ENCODE peak calls at places on chromosome 12, in six cellular contexts. One of them, this sample, is unnamed.

GRCh38 chr12:7131502-7131866 is 1.3 kb downstream of the CLSTN3 start:
- DNase-seq in retinal pigment epithelial cell: no peak
- DNase-seq in left lung: no peak
- DNase-seq in HFFc6: no peak
- DNase-seq in GM23338: peak
- DNase-seq in Peyer's patch: no peak
- DNase-seq in this sample: no peak

GRCh38 chr12:66623455-66623854 is 55.4 kb downstream of the GRIP1 start:
- DNase-seq in GM23338: no peak
- DNase-seq in retinal pigment epithelial cell: no peak
- DNase-seq in Peyer's patch: no peak
- DNase-seq in HFFc6: no peak
- DNase-seq in left lung: no peak
- DNase-seq in this sample: no peak

GRCh38 chr12:121786441-121786825 is 7.1 kb downstream of the RHOF start:
- DNase-seq in Peyer's patch: peak
- DNase-seq in GM23338: no peak
- DNase-seq in left lung: peak
- DNase-seq in retinal pigment epithelial cell: no peak
- DNase-seq in HFFc6: peak
- DNase-seq in this sample: no peak

GRCh38 chr12:6423267-6424007 is 21.3 kb upstream of the CD27 start:
- DNase-seq in GM23338: peak
- DNase-seq in Peyer's patch: peak
- DNase-seq in retinal pigment epithelial cell: peak
- DNase-seq in HFFc6: peak
- DNase-seq in left lung: peak
- DNase-seq in this sample: no peak

GRCh38 chr12:103645202-103645601 is 58.1 kb downstream of the STAB2 start:
- DNase-seq in Peyer's patch: no peak
- DNase-seq in retinal pigment epithelial cell: no peak
- DNase-seq in HFFc6: peak
- DNase-seq in left lung: no peak
- DNase-seq in GM23338: no peak
- DNase-seq in this sample: no peak

GRCh38 chr12:100987552-100988277 is 193.1 kb downstream of the ANO4 start:
- DNase-seq in retinal pigment epithelial cell: peak
- DNase-seq in left lung: no peak
- DNase-seq in HFFc6: peak
- DNase-seq in Peyer's patch: no peak
- DNase-seq in GM23338: peak
- DNase-seq in this sample: no peak

GRCh38 chr12:93970892-93971688 is 177.3 kb upstream of the PLXNC1 start:
- DNase-seq in Peyer's patch: no peak
- DNase-seq in retinal pigment epithelial cell: no peak
- DNase-seq in HFFc6: peak
- DNase-seq in left lung: no peak
- DNase-seq in GM23338: no peak
- DNase-seq in this sample: no peak

GRCh38 chr12:70724444-70724843 is 87.2 kb upstream of the PTPRB start:
- DNase-seq in Peyer's patch: no peak
- DNase-seq in retinal pigment epithelial cell: no peak
- DNase-seq in GM23338: peak
- DNase-seq in HFFc6: peak
- DNase-seq in left lung: no peak
- DNase-seq in this sample: no peak

GRCh38 chr12:24838531-24838950 is 110.4 kb downstream of the BCAT1 start:
- DNase-seq in retinal pigment epithelial cell: no peak
- DNase-seq in HFFc6: peak
- DNase-seq in GM23338: no peak
- DNase-seq in left lung: no peak
- DNase-seq in Peyer's patch: no peak
- DNase-seq in this sample: no peak

GRCh38 chr12:24573621-24574020 is 375.3 kb downstream of the BCAT1 start:
- DNase-seq in HFFc6: no peak
- DNase-seq in Peyer's patch: no peak
- DNase-seq in GM23338: no peak
- DNase-seq in retinal pigment epithelial cell: no peak
- DNase-seq in left lung: no peak
- DNase-seq in this sample: no peak

GRCh38 chr12:54386781-54387467 is 2.4 kb upstream of the ZNF385A start:
- DNase-seq in GM23338: no peak
- DNase-seq in HFFc6: no peak
- DNase-seq in retinal pigment epithelial cell: no peak
- DNase-seq in Peyer's patch: no peak
- DNase-seq in left lung: no peak
- DNase-seq in this sample: no peak

GRCh38 chr12:51430196-51430895 is 5.7 kb downstream of the SLC4A8 start:
- DNase-seq in Peyer's patch: no peak
- DNase-seq in left lung: no peak
- DNase-seq in GM23338: no peak
- DNase-seq in retinal pigment epithelial cell: no peak
- DNase-seq in HFFc6: no peak
- DNase-seq in this sample: no peak

GRCh38 chr12:42916143-42916542 is 326.6 kb upstream of the PRICKLE1 start:
- DNase-seq in left lung: no peak
- DNase-seq in retinal pigment epithelial cell: no peak
- DNase-seq in GM23338: no peak
- DNase-seq in Peyer's patch: no peak
- DNase-seq in HFFc6: no peak
- DNase-seq in this sample: no peak

GRCh38 chr12:84046869-84047268 is 865.7 kb downstream of the SLC6A15 start:
- DNase-seq in left lung: no peak
- DNase-seq in HFFc6: peak
- DNase-seq in GM23338: no peak
- DNase-seq in retinal pigment epithelial cell: no peak
- DNase-seq in Peyer's patch: no peak
- DNase-seq in this sample: no peak

GRCh38 chr12:47190271-47190750 is 110.6 kb upstream of the AMIGO2 start:
- DNase-seq in GM23338: no peak
- DNase-seq in Peyer's patch: no peak
- DNase-seq in HFFc6: peak
- DNase-seq in retinal pigment epithelial cell: peak
- DNase-seq in left lung: no peak
- DNase-seq in this sample: no peak

GRCh38 chr12:6254491-6254890 is 54.3 kb downstream of the CD9 start:
- DNase-seq in Peyer's patch: peak
- DNase-seq in GM23338: no peak
- DNase-seq in retinal pigment epithelial cell: no peak
- DNase-seq in HFFc6: no peak
- DNase-seq in left lung: no peak
- DNase-seq in this sample: no peak

GRCh38 chr12:22467190-22467589 is 77.2 kb downstream of the C2CD5 start:
- DNase-seq in Peyer's patch: no peak
- DNase-seq in retinal pigment epithelial cell: no peak
- DNase-seq in left lung: no peak
- DNase-seq in GM23338: no peak
- DNase-seq in HFFc6: peak
- DNase-seq in this sample: no peak

GRCh38 chr12:20421338-20421890 is 53.1 kb downstream of the PDE3A start:
- DNase-seq in Peyer's patch: peak
- DNase-seq in GM23338: no peak
- DNase-seq in retinal pigment epithelial cell: no peak
- DNase-seq in HFFc6: no peak
- DNase-seq in left lung: no peak
- DNase-seq in this sample: no peak

GRCh38 chr12:126784328-126784921 is 1482.5 kb upstream of the TMEM132C start:
- DNase-seq in GM23338: peak
- DNase-seq in retinal pigment epithelial cell: no peak
- DNase-seq in Peyer's patch: no peak
- DNase-seq in HFFc6: peak
- DNase-seq in left lung: no peak
- DNase-seq in this sample: no peak

GRCh38 chr12:96227365-96228106 is 33.4 kb downstream of the ELK3 start:
- DNase-seq in left lung: no peak
- DNase-seq in retinal pigment epithelial cell: no peak
- DNase-seq in Peyer's patch: no peak
- DNase-seq in HFFc6: no peak
- DNase-seq in GM23338: no peak
- DNase-seq in this sample: no peak

GRCh38 chr12:55930771-55931316 is at the start of gene DGKA:
- DNase-seq in retinal pigment epithelial cell: no peak
- DNase-seq in HFFc6: peak
- DNase-seq in GM23338: peak
- DNase-seq in Peyer's patch: peak
- DNase-seq in left lung: no peak
- DNase-seq in this sample: no peak

GRCh38 chr12:77606348-77606747 is 224.3 kb upstream of the NAV3 start:
- DNase-seq in left lung: no peak
- DNase-seq in HFFc6: no peak
- DNase-seq in GM23338: no peak
- DNase-seq in Peyer's patch: no peak
- DNase-seq in retinal pigment epithelial cell: no peak
- DNase-seq in this sample: no peak

GRCh38 chr12:121803861-121804416 is at the start of gene SETD1B:
- DNase-seq in GM23338: peak
- DNase-seq in left lung: peak
- DNase-seq in Peyer's patch: peak
- DNase-seq in retinal pigment epithelial cell: no peak
- DNase-seq in HFFc6: peak
- DNase-seq in this sample: no peak

GRCh38 chr12:5432011-5432400 is at the start of gene NTF3:
- DNase-seq in HFFc6: peak
- DNase-seq in Peyer's patch: no peak
- DNase-seq in retinal pigment epithelial cell: no peak
- DNase-seq in GM23338: peak
- DNase-seq in left lung: peak
- DNase-seq in this sample: no peak

GRCh38 chr12:121822393-121823100 is 18.7 kb downstream of the SETD1B start:
- DNase-seq in GM23338: no peak
- DNase-seq in left lung: no peak
- DNase-seq in retinal pigment epithelial cell: no peak
- DNase-seq in HFFc6: no peak
- DNase-seq in Peyer's patch: no peak
- DNase-seq in this sample: no peak

GRCh38 chr12:29983917-29984316 is 200.2 kb upstream of the TMTC1 start:
- DNase-seq in left lung: no peak
- DNase-seq in GM23338: no peak
- DNase-seq in retinal pigment epithelial cell: no peak
- DNase-seq in Peyer's patch: no peak
- DNase-seq in HFFc6: no peak
- DNase-seq in this sample: no peak

GRCh38 chr12:56900583-56900982 is 33.6 kb downstream of the SDR9C7 start:
- DNase-seq in HFFc6: peak
- DNase-seq in left lung: no peak
- DNase-seq in retinal pigment epithelial cell: no peak
- DNase-seq in Peyer's patch: no peak
- DNase-seq in GM23338: no peak
- DNase-seq in this sample: no peak

GRCh38 chr12:3747543-3747942 is 5.4 kb downstream of the CRACR2A start:
- DNase-seq in retinal pigment epithelial cell: no peak
- DNase-seq in GM23338: no peak
- DNase-seq in HFFc6: no peak
- DNase-seq in Peyer's patch: no peak
- DNase-seq in left lung: no peak
- DNase-seq in this sample: no peak

GRCh38 chr12:80756875-80757274 is 40.2 kb downstream of the MYF5 start:
- DNase-seq in Peyer's patch: no peak
- DNase-seq in left lung: no peak
- DNase-seq in retinal pigment epithelial cell: no peak
- DNase-seq in HFFc6: no peak
- DNase-seq in GM23338: no peak
- DNase-seq in this sample: no peak

GRCh38 chr12:131604146-131604844 is 106.6 kb upstream of the SFSWAP start:
- DNase-seq in GM23338: no peak
- DNase-seq in HFFc6: no peak
- DNase-seq in retinal pigment epithelial cell: no peak
- DNase-seq in left lung: peak
- DNase-seq in Peyer's patch: no peak
- DNase-seq in this sample: no peak

GRCh38 chr12:1108276-1108675 is 117.3 kb downstream of the ERC1 start:
- DNase-seq in HFFc6: no peak
- DNase-seq in Peyer's patch: no peak
- DNase-seq in GM23338: no peak
- DNase-seq in retinal pigment epithelial cell: no peak
- DNase-seq in left lung: no peak
- DNase-seq in this sample: no peak

DNA sequence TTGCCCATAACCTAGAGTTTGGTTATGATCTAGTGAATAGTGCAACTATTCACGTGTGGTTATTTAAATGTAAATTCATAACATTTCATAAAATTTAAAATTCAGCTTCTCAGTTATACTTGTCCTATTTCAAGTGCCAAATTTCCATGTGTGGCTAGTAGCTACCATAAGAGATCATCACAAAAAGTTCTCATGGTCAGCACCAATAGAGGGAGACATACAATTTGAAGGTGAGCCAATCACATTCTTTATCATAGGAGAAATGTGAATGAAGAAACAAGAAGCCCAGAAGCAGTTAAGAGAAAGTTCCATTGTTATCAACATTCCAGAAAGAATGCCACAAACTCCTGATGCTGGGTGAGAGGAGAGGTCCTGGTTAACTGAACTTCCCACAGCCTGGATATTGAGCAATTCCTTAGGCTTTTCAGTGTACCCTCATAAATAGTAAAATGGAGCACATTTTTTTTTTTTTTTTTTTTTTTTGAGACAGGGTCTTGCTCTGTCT is 892.9 kb upstream of the USP15 start:
- DNase-seq in left lung: no peak
- DNase-seq in HFFc6: no peak
- DNase-seq in GM23338: peak
- DNase-seq in Peyer's patch: no peak
- DNase-seq in retinal pigment epithelial cell: no peak
- DNase-seq in this sample: no peak
- TF ChIP-seq CTCF in left lung: no peak
- TF ChIP-seq CTCF in HFFc6: no peak
- TF ChIP-seq CTCF in GM23338: peak
- TF ChIP-seq CTCF in Peyer's patch: no peak
- TF ChIP-seq CTCF in retinal pigment epithelial cell: no peak
- TF ChIP-seq CTCF in this sample: no peak

GRCh38 chr12:59780605-59781135 is 184.8 kb downstream of the SLC16A7 start:
- DNase-seq in HFFc6: peak
- DNase-seq in left lung: no peak
- DNase-seq in Peyer's patch: no peak
- DNase-seq in retinal pigment epithelial cell: no peak
- DNase-seq in GM23338: peak
- DNase-seq in this sample: no peak
- TF ChIP-seq CTCF in HFFc6: peak
- TF ChIP-seq CTCF in left lung: peak
- TF ChIP-seq CTCF in Peyer's patch: no peak
- TF ChIP-seq CTCF in retinal pigment epithelial cell: peak
- TF ChIP-seq CTCF in GM23338: peak
- TF ChIP-seq CTCF in this sample: peak

GRCh38 chr12:110846615-110847566 is at the start of gene CCDC63:
- DNase-seq in left lung: peak
- DNase-seq in GM23338: peak
- DNase-seq in HFFc6: no peak
- DNase-seq in Peyer's patch: peak
- DNase-seq in retinal pigment epithelial cell: no peak
- DNase-seq in this sample: peak
- TF ChIP-seq CTCF in left lung: peak
- TF ChIP-seq CTCF in GM23338: peak
- TF ChIP-seq CTCF in HFFc6: no peak
- TF ChIP-seq CTCF in Peyer's patch: peak
- TF ChIP-seq CTCF in retinal pigment epithelial cell: peak
- TF ChIP-seq CTCF in this sample: peak

GRCh38 chr12:105214670-105215375 is 21.2 kb downstream of the APPL2 start:
- DNase-seq in Peyer's patch: peak
- DNase-seq in retinal pigment epithelial cell: no peak
- DNase-seq in GM23338: no peak
- DNase-seq in left lung: no peak
- DNase-seq in HFFc6: no peak
- DNase-seq in this sample: no peak
- TF ChIP-seq CTCF in Peyer's patch: no peak
- TF ChIP-seq CTCF in retinal pigment epithelial cell: no peak
- TF ChIP-seq CTCF in GM23338: no peak
- TF ChIP-seq CTCF in left lung: no peak
- TF ChIP-seq CTCF in HFFc6: no peak
- TF ChIP-seq CTCF in this sample: no peak